ENCODE peak calls at places on chromosomes 5 and 9, in five cellular contexts. One of them, this sample, is unnamed.
A peak's percentile ranks its signal among the peaks of the same experiment; 100 is the strongest.

GRCh38 chr5:38576442-38576841 is 20.0 kb upstream of the LIFR start:
- DNase-seq in suprapubic skin: no peak
- DNase-seq in SK-N-SH: no peak
- DNase-seq in sigmoid colon: no peak
- DNase-seq in transverse colon: no peak
- DNase-seq in this sample: peak; percentile 67

GRCh38 chr5:172420215-172420934 is 34.0 kb downstream of the SH3PXD2B start:
- DNase-seq in suprapubic skin: no peak
- DNase-seq in SK-N-SH: no peak
- DNase-seq in sigmoid colon: peak; percentile 93
- DNase-seq in transverse colon: peak; percentile 89
- DNase-seq in this sample: peak; percentile 64

GRCh38 chr9:2016411-2017208 is 1.5 kb downstream of the SMARCA2 start:
- DNase-seq in suprapubic skin: peak; percentile 92
- DNase-seq in SK-N-SH: peak; percentile 85
- DNase-seq in sigmoid colon: peak; percentile 92
- DNase-seq in transverse colon: peak; percentile 85
- DNase-seq in this sample: peak; percentile 69

GRCh38 chr5:126972062-126972895 is 58.1 kb downstream of the MARCHF3 start:
- DNase-seq in suprapubic skin: no peak
- DNase-seq in SK-N-SH: no peak
- DNase-seq in sigmoid colon: no peak
- DNase-seq in transverse colon: peak; percentile 12
- DNase-seq in this sample: no peak

GRCh38 chr5:41869150-41869738 is 981 bp downstream of the OXCT1 start:
- DNase-seq in suprapubic skin: peak; percentile 89
- DNase-seq in SK-N-SH: peak; percentile 69
- DNase-seq in sigmoid colon: peak; percentile 91
- DNase-seq in transverse colon: peak; percentile 11
- DNase-seq in this sample: peak; percentile 67

GRCh38 chr5:66307647-66308257 is 163.7 kb downstream of the SREK1 start:
- DNase-seq in suprapubic skin: no peak
- DNase-seq in SK-N-SH: peak; percentile 54
- DNase-seq in sigmoid colon: no peak
- DNase-seq in transverse colon: no peak
- DNase-seq in this sample: no peak

GRCh38 chr5:32511778-32512374 is 67.3 kb upstream of the ZFR start:
- DNase-seq in suprapubic skin: no peak
- DNase-seq in SK-N-SH: no peak
- DNase-seq in sigmoid colon: no peak
- DNase-seq in transverse colon: no peak
- DNase-seq in this sample: no peak

GRCh38 chr5:98482321-98483111 is 290.9 kb upstream of the RGMB start:
- DNase-seq in suprapubic skin: no peak
- DNase-seq in SK-N-SH: no peak
- DNase-seq in sigmoid colon: no peak
- DNase-seq in transverse colon: no peak
- DNase-seq in this sample: no peak

GRCh38 chr9:82829818-82830217 is 233.1 kb downstream of the RASEF start:
- DNase-seq in suprapubic skin: no peak
- DNase-seq in SK-N-SH: no peak
- DNase-seq in sigmoid colon: no peak
- DNase-seq in transverse colon: no peak
- DNase-seq in this sample: no peak

GRCh38 chr9:99092643-99093491 is 12.0 kb upstream of the TGFBR1 start:
- DNase-seq in suprapubic skin: no peak
- DNase-seq in SK-N-SH: no peak
- DNase-seq in sigmoid colon: no peak
- DNase-seq in transverse colon: no peak
- DNase-seq in this sample: no peak

GRCh38 chr5:99169309-99169708 is 240.5 kb upstream of the CHD1 start:
- DNase-seq in suprapubic skin: no peak
- DNase-seq in SK-N-SH: no peak
- DNase-seq in sigmoid colon: no peak
- DNase-seq in transverse colon: no peak
- DNase-seq in this sample: no peak

GRCh38 chr5:67901816-67902496 is 313.6 kb upstream of the PIK3R1 start:
- DNase-seq in suprapubic skin: no peak
- DNase-seq in SK-N-SH: no peak
- DNase-seq in sigmoid colon: no peak
- DNase-seq in transverse colon: no peak
- DNase-seq in this sample: no peak

GRCh38 chr5:168579206-168579986 is at the start of gene PANK3:
- DNase-seq in suprapubic skin: peak; percentile 97
- DNase-seq in SK-N-SH: peak; percentile 96
- DNase-seq in sigmoid colon: peak; percentile 100
- DNase-seq in transverse colon: peak; percentile 98
- DNase-seq in this sample: peak; percentile 98
- TF ChIP-seq EP300 in suprapubic skin: no peak
- TF ChIP-seq EP300 in SK-N-SH: no peak
- TF ChIP-seq EP300 in sigmoid colon: peak; percentile 26
- TF ChIP-seq EP300 in transverse colon: no peak
- TF ChIP-seq EP300 in this sample: no peak

GRCh38 chr9:93509084-93509483 is 55.7 kb upstream of the FAM120AOS start:
- DNase-seq in suprapubic skin: no peak
- DNase-seq in SK-N-SH: peak; percentile 33
- DNase-seq in sigmoid colon: no peak
- DNase-seq in transverse colon: no peak
- DNase-seq in this sample: no peak

GRCh38 chr9:93508207-93508606 is 54.8 kb upstream of the FAM120AOS start:
- DNase-seq in suprapubic skin: no peak
- DNase-seq in SK-N-SH: no peak
- DNase-seq in sigmoid colon: no peak
- DNase-seq in transverse colon: no peak
- DNase-seq in this sample: no peak

GRCh38 chr9:93507780-93508179 is 54.4 kb upstream of the FAM120AOS start:
- DNase-seq in suprapubic skin: no peak
- DNase-seq in SK-N-SH: no peak
- DNase-seq in sigmoid colon: no peak
- DNase-seq in transverse colon: no peak
- DNase-seq in this sample: no peak

GRCh38 chr9:93513606-93514005 is 60.2 kb upstream of the FAM120AOS start:
- DNase-seq in suprapubic skin: no peak
- DNase-seq in SK-N-SH: no peak
- DNase-seq in sigmoid colon: no peak
- DNase-seq in transverse colon: no peak
- DNase-seq in this sample: no peak

DNA sequence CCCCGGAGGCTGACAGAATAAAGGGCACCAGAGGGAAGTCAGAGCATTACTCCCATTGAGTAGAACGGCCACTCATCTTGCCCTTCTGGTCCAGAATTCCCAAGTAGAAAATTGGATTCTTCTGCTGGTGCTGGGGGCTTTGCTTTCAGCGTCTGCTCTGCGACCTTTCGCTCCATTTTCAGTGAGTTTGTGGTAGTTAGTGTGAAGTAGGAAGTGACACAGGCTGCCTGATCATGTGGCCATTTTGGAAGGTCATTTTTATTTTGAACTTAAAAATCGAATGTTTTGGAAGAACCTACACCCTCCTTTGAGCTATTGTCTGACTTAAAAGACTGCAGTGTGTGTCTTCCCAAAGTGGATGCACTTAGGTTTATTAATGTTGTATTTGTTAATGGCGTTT is 56.7 kb upstream of the FAM120AOS start:
- DNase-seq in suprapubic skin: no peak
- DNase-seq in SK-N-SH: no peak
- DNase-seq in sigmoid colon: no peak
- DNase-seq in transverse colon: no peak
- DNase-seq in this sample: no peak
- TF ChIP-seq POLR2AphosphoS5 in suprapubic skin: no peak
- TF ChIP-seq POLR2AphosphoS5 in SK-N-SH: no peak
- TF ChIP-seq POLR2AphosphoS5 in sigmoid colon: no peak
- TF ChIP-seq POLR2AphosphoS5 in transverse colon: no peak
- TF ChIP-seq POLR2AphosphoS5 in this sample: no peak

GRCh38 chr5:16740046-16740445 is 123.2 kb upstream of the RETREG1 start:
- DNase-seq in suprapubic skin: no peak
- DNase-seq in SK-N-SH: no peak
- DNase-seq in sigmoid colon: no peak
- DNase-seq in transverse colon: no peak
- DNase-seq in this sample: no peak

GRCh38 chr5:16744164-16744880 is 127.5 kb upstream of the RETREG1 start:
- DNase-seq in suprapubic skin: no peak
- DNase-seq in SK-N-SH: no peak
- DNase-seq in sigmoid colon: no peak
- DNase-seq in transverse colon: no peak
- DNase-seq in this sample: peak; percentile 41

GRCh38 chr5:16741007-16741406 is 124.2 kb upstream of the RETREG1 start:
- DNase-seq in suprapubic skin: no peak
- DNase-seq in SK-N-SH: peak; percentile 50
- DNase-seq in sigmoid colon: no peak
- DNase-seq in transverse colon: no peak
- DNase-seq in this sample: no peak

GRCh38 chr5:16740476-16740875 is 123.7 kb upstream of the RETREG1 start:
- DNase-seq in suprapubic skin: no peak
- DNase-seq in SK-N-SH: no peak
- DNase-seq in sigmoid colon: no peak
- DNase-seq in transverse colon: no peak
- DNase-seq in this sample: no peak

DNA sequence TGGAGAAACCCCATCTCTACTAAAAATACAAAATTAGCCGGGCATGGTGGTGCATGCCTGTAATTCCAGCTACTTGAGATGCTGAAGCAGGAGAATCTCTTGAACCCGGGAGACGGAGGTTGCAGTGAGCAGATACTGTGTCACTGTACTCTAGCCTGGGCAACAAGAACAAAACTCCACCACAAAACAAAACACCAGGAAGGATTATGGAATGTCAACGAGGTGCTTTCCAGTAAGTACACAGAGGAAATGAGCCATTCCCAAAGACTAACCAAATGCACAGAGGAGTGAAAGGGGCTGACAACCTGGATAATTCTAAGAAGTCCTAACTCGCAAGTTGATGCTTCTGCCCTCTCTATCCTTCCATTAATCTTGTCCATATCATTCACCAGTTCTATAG is 126.1 kb upstream of the RETREG1 start:
- DNase-seq in suprapubic skin: no peak
- DNase-seq in SK-N-SH: no peak
- DNase-seq in sigmoid colon: no peak
- DNase-seq in transverse colon: no peak
- DNase-seq in this sample: no peak
- H3K27ac ChIP-seq in suprapubic skin: no peak overlapping the region
- H3K27ac ChIP-seq in SK-N-SH: no peak overlapping the region
- H3K27ac ChIP-seq in sigmoid colon: no peak overlapping the region
- H3K27ac ChIP-seq in transverse colon: no peak overlapping the region
- H3K27ac ChIP-seq in this sample: no peak overlapping the region

DNA sequence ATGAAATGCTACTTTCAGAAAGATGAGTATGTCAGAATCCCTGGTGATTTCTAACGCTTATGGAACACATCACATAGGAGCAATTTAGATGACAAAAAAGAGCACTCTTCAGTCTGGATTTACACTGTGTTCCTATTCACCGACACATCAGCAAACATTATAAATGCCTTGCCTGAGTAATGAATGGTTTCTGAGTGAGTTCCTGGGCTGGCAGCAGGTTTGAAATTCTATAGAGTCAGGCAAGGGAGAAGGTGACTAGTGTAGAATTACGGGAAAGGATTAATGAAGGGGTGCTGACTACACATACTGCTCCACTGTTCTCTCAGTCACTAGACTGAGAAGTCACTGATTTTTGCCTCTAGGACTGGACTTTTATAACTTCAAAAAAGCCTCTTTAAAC is 318.7 kb upstream of the ZNF608 start:
- DNase-seq in suprapubic skin: no peak
- DNase-seq in SK-N-SH: no peak
- DNase-seq in sigmoid colon: no peak
- DNase-seq in transverse colon: no peak
- DNase-seq in this sample: no peak
- TF ChIP-seq EP300 in suprapubic skin: no peak
- TF ChIP-seq EP300 in SK-N-SH: no peak
- TF ChIP-seq EP300 in sigmoid colon: no peak
- TF ChIP-seq EP300 in transverse colon: no peak
- TF ChIP-seq EP300 in this sample: no peak

DNA sequence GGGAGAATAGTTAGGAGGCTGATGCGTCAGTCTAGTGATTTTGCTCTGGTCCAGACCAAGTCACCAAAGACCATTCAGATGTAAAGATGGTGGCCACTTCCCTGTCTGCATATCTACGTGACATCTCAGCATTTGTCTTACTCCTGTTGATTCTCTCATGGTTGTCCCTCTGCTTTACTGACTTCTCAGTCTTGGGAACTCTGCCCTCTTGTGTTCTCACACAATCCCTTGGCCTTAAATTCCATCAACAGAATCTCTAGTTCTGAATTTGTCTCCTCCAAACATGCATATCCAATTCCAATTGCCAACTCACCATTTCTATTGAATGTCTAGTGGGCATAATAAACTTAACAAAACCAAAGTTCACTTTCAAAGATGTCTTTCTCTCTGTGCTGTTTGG is 147.8 kb downstream of the SLC24A2 start:
- DNase-seq in suprapubic skin: no peak
- DNase-seq in SK-N-SH: no peak
- DNase-seq in sigmoid colon: no peak
- DNase-seq in transverse colon: no peak
- DNase-seq in this sample: no peak
- TF ChIP-seq POLR2AphosphoS5 in suprapubic skin: no peak
- TF ChIP-seq POLR2AphosphoS5 in SK-N-SH: no peak
- TF ChIP-seq POLR2AphosphoS5 in sigmoid colon: no peak
- TF ChIP-seq POLR2AphosphoS5 in transverse colon: no peak
- TF ChIP-seq POLR2AphosphoS5 in this sample: no peak

GRCh38 chr9:20623021-20623747 is 885 bp upstream of the MLLT3 start:
- DNase-seq in suprapubic skin: peak; percentile 74
- DNase-seq in SK-N-SH: no peak
- DNase-seq in sigmoid colon: peak; percentile 70
- DNase-seq in transverse colon: peak; percentile 61
- DNase-seq in this sample: peak; percentile 46

GRCh38 chr9:20623748-20624124 is 1.4 kb upstream of the MLLT3 start:
- DNase-seq in suprapubic skin: no peak
- DNase-seq in SK-N-SH: no peak
- DNase-seq in sigmoid colon: no peak
- DNase-seq in transverse colon: no peak
- DNase-seq in this sample: no peak

GRCh38 chr9:20622330-20623020 is at the start of gene MLLT3:
- DNase-seq in suprapubic skin: peak; percentile 96
- DNase-seq in SK-N-SH: peak; percentile 96
- DNase-seq in sigmoid colon: peak; percentile 98
- DNase-seq in transverse colon: peak; percentile 97
- DNase-seq in this sample: peak; percentile 97

GRCh38 chr9:20620658-20621552 is 1.4 kb downstream of the MLLT3 start:
- DNase-seq in suprapubic skin: peak; percentile 79
- DNase-seq in SK-N-SH: peak; percentile 63
- DNase-seq in sigmoid colon: peak; percentile 78
- DNase-seq in transverse colon: peak; percentile 48
- DNase-seq in this sample: peak; percentile 53

DNA sequence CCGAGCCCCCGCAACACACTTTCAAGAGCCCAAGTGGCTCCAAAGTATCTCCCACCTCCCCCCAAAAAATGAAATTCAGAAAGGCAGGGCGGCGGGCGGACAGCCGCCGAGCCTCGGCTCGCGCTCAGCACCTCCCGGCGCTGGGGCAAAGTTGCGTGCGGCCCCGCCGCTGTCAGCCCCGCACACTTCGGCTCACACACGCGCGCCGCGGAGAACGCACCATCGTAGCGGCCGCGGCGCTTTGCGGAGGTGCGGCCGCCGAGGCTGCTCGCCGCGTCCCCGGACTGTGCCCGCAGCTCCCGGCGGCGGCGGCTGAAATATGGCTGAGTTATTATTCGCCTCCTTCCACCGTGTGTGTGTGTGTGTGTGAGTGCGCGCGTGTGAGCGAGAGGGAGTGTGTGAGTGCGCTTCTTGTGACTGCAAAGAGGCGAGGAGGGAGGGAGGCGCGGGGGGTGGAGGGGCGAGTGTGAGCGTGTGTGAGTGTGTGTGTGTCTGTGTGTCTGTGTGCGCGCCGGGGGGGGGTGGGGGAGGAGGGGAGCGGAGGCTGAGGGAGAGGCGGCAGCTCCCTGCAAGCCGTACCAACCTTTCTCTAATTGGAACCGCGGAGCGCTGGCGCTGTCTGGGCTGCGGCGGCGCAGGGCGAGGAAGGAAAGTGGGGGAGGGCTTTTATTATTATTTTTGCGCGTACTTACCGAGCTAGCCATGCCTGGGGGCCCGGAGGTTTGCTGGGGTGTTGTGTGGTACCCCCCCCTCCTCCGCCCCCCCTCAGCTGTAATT is 558 bp downstream of the MLLT3 start:
- DNase-seq in suprapubic skin: peak; percentile 88
- DNase-seq in SK-N-SH: peak; percentile 84
- DNase-seq in sigmoid colon: peak; percentile 93
- DNase-seq in transverse colon: peak; percentile 79
- DNase-seq in this sample: peak; percentile 60
- H3K27ac ChIP-seq in suprapubic skin: peak overlapping the region; percentile 79
- H3K27ac ChIP-seq in SK-N-SH: peak overlapping the region; percentile 90
- H3K27ac ChIP-seq in sigmoid colon: peak overlapping the region; percentile 94
- H3K27ac ChIP-seq in transverse colon: peak overlapping the region; percentile 98
- H3K27ac ChIP-seq in this sample: peak overlapping the region; percentile 92

This sample was measured in stomach.